ENCODE peak calls at places on chromosomes 12 and 14, in eight cellular contexts. One of them, this sample, is unnamed.

GRCh38 chr14:26835949-26836570 is 238.2 kb upstream of the NOVA1 start:
- DNase-seq in psoas muscle: no peak
- DNase-seq in CD4-positive, alpha-beta T cell: no peak
- DNase-seq in SK-N-SH: no peak
- DNase-seq in upper lobe of right lung: no peak
- DNase-seq in brain microvascular endothelial cell: no peak
- DNase-seq in IMR-90: no peak
- DNase-seq in ascending aorta: no peak
- DNase-seq in this sample: no peak

GRCh38 chr14:67734675-67735074 is 33.0 kb downstream of the RDH12 start:
- DNase-seq in ascending aorta: no peak
- DNase-seq in IMR-90: peak
- DNase-seq in SK-N-SH: no peak
- DNase-seq in psoas muscle: no peak
- DNase-seq in upper lobe of right lung: no peak
- DNase-seq in brain microvascular endothelial cell: no peak
- DNase-seq in CD4-positive, alpha-beta T cell: no peak
- DNase-seq in this sample: peak

GRCh38 chr14:52328286-52328685 is 14.2 kb downstream of the PTGER2 start:
- DNase-seq in SK-N-SH: no peak
- DNase-seq in upper lobe of right lung: no peak
- DNase-seq in CD4-positive, alpha-beta T cell: no peak
- DNase-seq in ascending aorta: no peak
- DNase-seq in brain microvascular endothelial cell: no peak
- DNase-seq in IMR-90: peak
- DNase-seq in psoas muscle: no peak
- DNase-seq in this sample: peak

GRCh38 chr12:25994252-25994651 is 35.8 kb downstream of the RASSF8 start:
- DNase-seq in psoas muscle: no peak
- DNase-seq in ascending aorta: no peak
- DNase-seq in upper lobe of right lung: no peak
- DNase-seq in CD4-positive, alpha-beta T cell: no peak
- DNase-seq in brain microvascular endothelial cell: peak
- DNase-seq in SK-N-SH: no peak
- DNase-seq in IMR-90: peak
- DNase-seq in this sample: peak

GRCh38 chr12:2691340-2692111 is 103.2 kb upstream of the FKBP4 start:
- DNase-seq in upper lobe of right lung: no peak
- DNase-seq in IMR-90: no peak
- DNase-seq in SK-N-SH: no peak
- DNase-seq in psoas muscle: no peak
- DNase-seq in ascending aorta: no peak
- DNase-seq in CD4-positive, alpha-beta T cell: no peak
- DNase-seq in brain microvascular endothelial cell: no peak
- DNase-seq in this sample: peak

GRCh38 chr14:50260511-50260910 is 29.1 kb upstream of the SOS2 start:
- DNase-seq in IMR-90: peak
- DNase-seq in ascending aorta: no peak
- DNase-seq in SK-N-SH: peak
- DNase-seq in CD4-positive, alpha-beta T cell: no peak
- DNase-seq in brain microvascular endothelial cell: peak
- DNase-seq in upper lobe of right lung: no peak
- DNase-seq in psoas muscle: no peak
- DNase-seq in this sample: no peak

GRCh38 chr14:67191768-67192290 is 2.6 kb downstream of the GARIN2 start:
- DNase-seq in psoas muscle: no peak
- DNase-seq in upper lobe of right lung: no peak
- DNase-seq in CD4-positive, alpha-beta T cell: no peak
- DNase-seq in IMR-90: peak
- DNase-seq in brain microvascular endothelial cell: no peak
- DNase-seq in ascending aorta: no peak
- DNase-seq in SK-N-SH: no peak
- DNase-seq in this sample: no peak

GRCh38 chr14:91261115-91261514 is 16.6 kb upstream of the GPR68 start:
- DNase-seq in brain microvascular endothelial cell: no peak
- DNase-seq in psoas muscle: no peak
- DNase-seq in SK-N-SH: no peak
- DNase-seq in ascending aorta: no peak
- DNase-seq in CD4-positive, alpha-beta T cell: no peak
- DNase-seq in upper lobe of right lung: no peak
- DNase-seq in IMR-90: no peak
- DNase-seq in this sample: no peak

GRCh38 chr12:25529738-25530137 is 23.3 kb downstream of the LMNTD1 start:
- DNase-seq in brain microvascular endothelial cell: peak
- DNase-seq in psoas muscle: no peak
- DNase-seq in CD4-positive, alpha-beta T cell: no peak
- DNase-seq in IMR-90: peak
- DNase-seq in SK-N-SH: no peak
- DNase-seq in ascending aorta: no peak
- DNase-seq in upper lobe of right lung: no peak
- DNase-seq in this sample: peak

GRCh38 chr12:27900920-27901879 is 71.3 kb downstream of the PTHLH start:
- DNase-seq in upper lobe of right lung: no peak
- DNase-seq in brain microvascular endothelial cell: no peak
- DNase-seq in IMR-90: no peak
- DNase-seq in psoas muscle: no peak
- DNase-seq in ascending aorta: no peak
- DNase-seq in SK-N-SH: no peak
- DNase-seq in CD4-positive, alpha-beta T cell: no peak
- DNase-seq in this sample: no peak

DNA sequence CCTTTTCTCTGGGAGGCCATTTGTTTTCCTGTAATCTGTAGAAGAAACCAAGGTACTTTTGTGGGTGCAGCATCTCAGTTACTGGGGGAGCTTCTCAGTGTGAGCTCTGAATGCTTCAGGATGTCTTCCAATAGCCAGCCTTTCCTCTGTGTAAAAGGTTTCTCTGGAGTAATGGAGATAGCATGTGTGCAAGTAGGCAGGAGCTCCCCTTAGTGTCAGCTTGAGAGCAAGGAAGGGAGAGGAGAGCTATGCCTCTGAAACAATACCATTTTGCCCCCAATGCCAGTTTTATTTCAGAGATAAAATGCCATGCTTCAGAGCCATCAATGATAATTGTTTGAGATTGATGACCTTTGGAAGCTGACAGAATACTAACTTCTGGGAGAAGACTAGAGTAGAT is 125.5 kb downstream of the CRADD start:
- DNase-seq in IMR-90: peak
- DNase-seq in psoas muscle: no peak
- DNase-seq in brain microvascular endothelial cell: no peak
- DNase-seq in ascending aorta: no peak
- DNase-seq in SK-N-SH: no peak
- DNase-seq in CD4-positive, alpha-beta T cell: no peak
- DNase-seq in upper lobe of right lung: no peak
- DNase-seq in this sample: no peak
- TF ChIP-seq CTCF in IMR-90: no peak
- TF ChIP-seq CTCF in psoas muscle: peak
- TF ChIP-seq CTCF in brain microvascular endothelial cell: peak
- TF ChIP-seq CTCF in ascending aorta: no peak
- TF ChIP-seq CTCF in SK-N-SH: peak
- TF ChIP-seq CTCF in CD4-positive, alpha-beta T cell: no peak
- TF ChIP-seq CTCF in upper lobe of right lung: no peak
- TF ChIP-seq CTCF in this sample: peak

GRCh38 chr12:94174576-94174975 is 26.2 kb downstream of the PLXNC1 start:
- DNase-seq in upper lobe of right lung: no peak
- DNase-seq in IMR-90: no peak
- DNase-seq in psoas muscle: no peak
- DNase-seq in SK-N-SH: no peak
- DNase-seq in CD4-positive, alpha-beta T cell: no peak
- DNase-seq in ascending aorta: no peak
- DNase-seq in brain microvascular endothelial cell: no peak
- DNase-seq in this sample: no peak
- H3K27ac ChIP-seq in upper lobe of right lung: peak
- H3K27ac ChIP-seq in IMR-90: no peak
- H3K27ac ChIP-seq in psoas muscle: no peak
- H3K27ac ChIP-seq in SK-N-SH: no peak
- H3K27ac ChIP-seq in CD4-positive, alpha-beta T cell: no peak
- H3K27ac ChIP-seq in ascending aorta: no peak
- H3K27ac ChIP-seq in brain microvascular endothelial cell: no peak
- H3K27ac ChIP-seq in this sample: no peak

GRCh38 chr14:22856428-22856827 is 15.1 kb upstream of the LRP10 start:
- DNase-seq in brain microvascular endothelial cell: no peak
- DNase-seq in psoas muscle: no peak
- DNase-seq in IMR-90: no peak
- DNase-seq in SK-N-SH: no peak
- DNase-seq in CD4-positive, alpha-beta T cell: no peak
- DNase-seq in upper lobe of right lung: no peak
- DNase-seq in ascending aorta: no peak
- DNase-seq in this sample: no peak

GRCh38 chr14:22852599-22852939 is 16.2 kb downstream of the MMP14 start:
- DNase-seq in SK-N-SH: no peak
- DNase-seq in brain microvascular endothelial cell: no peak
- DNase-seq in IMR-90: no peak
- DNase-seq in CD4-positive, alpha-beta T cell: no peak
- DNase-seq in upper lobe of right lung: no peak
- DNase-seq in psoas muscle: no peak
- DNase-seq in ascending aorta: no peak
- DNase-seq in this sample: no peak

GRCh38 chr14:22854963-22855724 is 16.4 kb upstream of the LRP10 start:
- DNase-seq in CD4-positive, alpha-beta T cell: no peak
- DNase-seq in upper lobe of right lung: no peak
- DNase-seq in IMR-90: no peak
- DNase-seq in SK-N-SH: no peak
- DNase-seq in brain microvascular endothelial cell: no peak
- DNase-seq in psoas muscle: no peak
- DNase-seq in ascending aorta: no peak
- DNase-seq in this sample: peak

GRCh38 chr14:22850944-22851790 is 14.8 kb downstream of the MMP14 start:
- DNase-seq in ascending aorta: peak
- DNase-seq in psoas muscle: peak
- DNase-seq in CD4-positive, alpha-beta T cell: no peak
- DNase-seq in IMR-90: peak
- DNase-seq in brain microvascular endothelial cell: peak
- DNase-seq in upper lobe of right lung: peak
- DNase-seq in SK-N-SH: no peak
- DNase-seq in this sample: peak

GRCh38 chr14:22852940-22853767 is 16.8 kb downstream of the MMP14 start:
- DNase-seq in ascending aorta: peak
- DNase-seq in CD4-positive, alpha-beta T cell: peak
- DNase-seq in IMR-90: peak
- DNase-seq in psoas muscle: peak
- DNase-seq in upper lobe of right lung: peak
- DNase-seq in brain microvascular endothelial cell: peak
- DNase-seq in SK-N-SH: peak
- DNase-seq in this sample: peak
- TF ChIP-seq CTCF in ascending aorta: peak
- TF ChIP-seq CTCF in CD4-positive, alpha-beta T cell: peak
- TF ChIP-seq CTCF in IMR-90: peak
- TF ChIP-seq CTCF in psoas muscle: peak
- TF ChIP-seq CTCF in upper lobe of right lung: peak
- TF ChIP-seq CTCF in brain microvascular endothelial cell: peak
- TF ChIP-seq CTCF in SK-N-SH: peak
- TF ChIP-seq CTCF in this sample: peak

DNA sequence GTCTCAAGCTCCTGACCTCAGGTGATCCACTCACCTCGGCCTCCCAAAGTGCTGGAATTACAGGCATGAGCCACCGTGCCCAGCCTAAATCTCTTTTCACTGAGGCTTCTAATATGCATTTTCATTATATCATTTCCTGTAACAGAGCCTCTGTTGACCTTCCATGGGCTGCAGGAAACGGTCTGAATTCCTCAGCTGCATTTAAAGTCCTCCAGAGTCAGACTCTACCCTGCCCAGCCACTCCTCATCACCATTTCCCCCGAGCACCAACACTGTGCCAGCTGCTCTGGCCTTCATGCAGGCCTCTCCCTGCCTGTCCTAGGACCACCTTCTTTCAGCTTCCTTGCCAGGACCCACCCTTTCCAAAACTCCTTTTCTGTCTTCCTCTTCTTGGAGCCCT is 9.8 kb upstream of the NFKBIA start:
- DNase-seq in CD4-positive, alpha-beta T cell: no peak
- DNase-seq in ascending aorta: no peak
- DNase-seq in brain microvascular endothelial cell: peak
- DNase-seq in IMR-90: peak
- DNase-seq in SK-N-SH: no peak
- DNase-seq in psoas muscle: no peak
- DNase-seq in upper lobe of right lung: no peak
- DNase-seq in this sample: no peak
- H3K27ac ChIP-seq in CD4-positive, alpha-beta T cell: no peak
- H3K27ac ChIP-seq in ascending aorta: peak
- H3K27ac ChIP-seq in brain microvascular endothelial cell: peak
- H3K27ac ChIP-seq in IMR-90: peak
- H3K27ac ChIP-seq in SK-N-SH: no peak
- H3K27ac ChIP-seq in psoas muscle: no peak
- H3K27ac ChIP-seq in upper lobe of right lung: peak
- H3K27ac ChIP-seq in this sample: no peak